ENCODE peak calls at places on chromosome 14, in five cellular contexts. J is mammary epithelial cell, Q is IMR-90, H is brain microvascular endothelial cell, L is cardiac muscle cell. U is an unnamed sample.
A peak's percentile ranks its signal among the peaks of the same experiment; 100 is the strongest.

GRCh38 chr14:62269204-62269603 is 507.0 kb downstream of the SNAPC1 start:
- DNase-seq in J (peak; percentile 66), H (no peak), Q (peak; percentile 25), L (peak; percentile 23), U (no peak)

GRCh38 chr14:26867171-26867757 is 269.4 kb upstream of the NOVA1 start:
- DNase-seq in J (no peak), Q (no peak), L (no peak), H (no peak), U (peak; percentile 51)

GRCh38 chr14:34180428-34180827 is 229.6 kb upstream of the EGLN3 start:
- DNase-seq in L (no peak), Q (no peak), J (no peak), H (no peak), U (no peak)

GRCh38 chr14:38837333-38838048 is 265.5 kb downstream of the SEC23A start:
- DNase-seq in J (no peak), H (no peak), Q (no peak), L (no peak), U (no peak)

GRCh38 chr14:78164226-78164853 is 5.8 kb upstream of the NRXN3 start:
- DNase-seq in J (no peak), L (no peak), H (no peak), Q (no peak), U (no peak)

GRCh38 chr14:56400426-56400825 is 179.2 kb upstream of the TMEM260 start:
- DNase-seq in L (peak; percentile 34), Q (no peak), H (no peak), J (no peak), U (no peak)

GRCh38 chr14:74500417-74501134 is 7.0 kb downstream of the ISCA2 start:
- DNase-seq in J (no peak), L (no peak), Q (no peak), H (no peak), U (no peak)

GRCh38 chr14:27077181-27077738 is 479.4 kb upstream of the NOVA1 start:
- DNase-seq in Q (no peak), H (no peak), L (no peak), J (no peak), U (no peak)

GRCh38 chr14:25110101-25110500 is 60.2 kb upstream of the STXBP6 start:
- DNase-seq in Q (no peak), J (no peak), L (no peak), H (no peak), U (no peak)

GRCh38 chr14:58272589-58273372 is 25.6 kb upstream of the ARID4A start:
- DNase-seq in J (no peak), Q (peak; percentile 53), H (peak; percentile 53), L (peak; percentile 44), U (no peak)

GRCh38 chr14:29908652-29909577 is 18.7 kb downstream of the PRKD1 start:
- DNase-seq in L (no peak), H (no peak), J (no peak), Q (no peak), U (no peak)

GRCh38 chr14:29243355-29243754 is 476.8 kb downstream of the FOXG1 start:
- DNase-seq in L (peak; percentile 92), H (no peak), Q (peak; percentile 4), J (no peak), U (peak; percentile 74)

GRCh38 chr14:65302571-65303184 is 109.9 kb upstream of the FUT8 start:
- DNase-seq in L (no peak), Q (no peak), H (no peak), J (no peak), U (no peak)

GRCh38 chr14:61183486-61183885 is 97.7 kb downstream of the TMEM30B start:
- DNase-seq in H (no peak), L (peak; percentile 44), Q (no peak), J (no peak), U (no peak)

GRCh38 chr14:70782361-70782760 is 27.0 kb downstream of the MAP3K9 start:
- DNase-seq in J (peak; percentile 100), H (peak; percentile 56), L (no peak), Q (peak; percentile 35), U (no peak)

GRCh38 chr14:59484611-59485174 is 376 bp downstream of the JKAMP start:
- DNase-seq in J (no peak), Q (peak; percentile 17), H (no peak), L (no peak), U (peak; percentile 55)

GRCh38 chr14:90750701-90751100 is 65.5 kb downstream of the TTC7B start:
- DNase-seq in J (no peak), L (no peak), Q (no peak), H (no peak), U (no peak)

GRCh38 chr14:92539875-92540274 is 26.3 kb downstream of the RIN3 start:
- DNase-seq in H (peak; percentile 14), L (peak; percentile 77), Q (peak; percentile 56), J (no peak), U (peak; percentile 71)

GRCh38 chr14:92542766-92543554 is 29.4 kb downstream of the RIN3 start:
- DNase-seq in L (no peak), Q (no peak), J (no peak), H (no peak), U (no peak)

GRCh38 chr14:92539419-92539818 is 25.8 kb downstream of the RIN3 start:
- DNase-seq in Q (peak; percentile 19), L (no peak), J (no peak), H (no peak), U (no peak)

GRCh38 chr14:92538412-92539017 is 24.9 kb downstream of the RIN3 start:
- DNase-seq in J (no peak), H (no peak), L (no peak), Q (no peak), U (no peak)

GRCh38 chr14:92540472-92541048 is 27.0 kb downstream of the RIN3 start:
- DNase-seq in H (peak; percentile 99), Q (peak; percentile 100), L (peak; percentile 100), J (peak; percentile 94), U (peak; percentile 98)
- H3K4me3 ChIP-seq in H (peak overlapping the region; percentile 5), Q (no peak overlapping the region), L (no peak overlapping the region), J (no peak overlapping the region), U (no peak overlapping the region)

DNA sequence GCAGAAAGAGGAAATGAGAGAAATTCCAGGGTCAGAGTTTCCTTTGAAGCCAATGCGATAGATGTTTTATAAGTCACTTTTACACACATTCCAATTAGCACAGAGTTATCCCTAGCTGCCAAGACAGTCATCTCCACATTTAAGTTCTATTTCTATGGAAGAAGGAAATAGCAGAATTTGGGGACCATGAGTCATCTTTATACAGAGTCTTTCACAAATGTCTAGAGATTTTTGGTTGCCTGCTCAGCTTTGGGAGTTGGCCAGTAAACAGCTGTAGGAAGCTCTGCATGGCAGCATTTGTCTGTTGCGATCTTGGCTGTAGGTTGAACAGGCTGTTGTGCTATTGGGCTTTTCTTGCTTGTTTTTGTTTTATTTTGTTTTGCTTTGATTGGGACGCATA is 884.3 kb downstream of the GALC start:
- DNase-seq in L (peak; percentile 38), Q (peak; percentile 84), H (no peak), J (peak; percentile 37), U (peak; percentile 23)
- TF ChIP-seq CTCF in L (no peak), Q (no peak), H (no peak), J (no peak), U (no peak)

GRCh38 chr14:103879570-103880333 is 32.4 kb upstream of the PPP1R13B start:
- DNase-seq in H (no peak), J (peak; percentile 36), Q (no peak), L (peak; percentile 60), U (no peak)
- H3K4me3 ChIP-seq in H (peak overlapping the region; percentile 9), J (peak overlapping the region; percentile 27), Q (no peak overlapping the region), L (no peak overlapping the region), U (no peak overlapping the region)

GRCh38 chr14:100072783-100073346 is 7.6 kb downstream of the EVL start:
- DNase-seq in J (peak; percentile 60), Q (no peak), L (no peak), H (no peak), U (no peak)
- TF ChIP-seq CTCF in J (peak; percentile 92), Q (no peak), L (no peak), H (peak; percentile 3), U (no peak)

DNA sequence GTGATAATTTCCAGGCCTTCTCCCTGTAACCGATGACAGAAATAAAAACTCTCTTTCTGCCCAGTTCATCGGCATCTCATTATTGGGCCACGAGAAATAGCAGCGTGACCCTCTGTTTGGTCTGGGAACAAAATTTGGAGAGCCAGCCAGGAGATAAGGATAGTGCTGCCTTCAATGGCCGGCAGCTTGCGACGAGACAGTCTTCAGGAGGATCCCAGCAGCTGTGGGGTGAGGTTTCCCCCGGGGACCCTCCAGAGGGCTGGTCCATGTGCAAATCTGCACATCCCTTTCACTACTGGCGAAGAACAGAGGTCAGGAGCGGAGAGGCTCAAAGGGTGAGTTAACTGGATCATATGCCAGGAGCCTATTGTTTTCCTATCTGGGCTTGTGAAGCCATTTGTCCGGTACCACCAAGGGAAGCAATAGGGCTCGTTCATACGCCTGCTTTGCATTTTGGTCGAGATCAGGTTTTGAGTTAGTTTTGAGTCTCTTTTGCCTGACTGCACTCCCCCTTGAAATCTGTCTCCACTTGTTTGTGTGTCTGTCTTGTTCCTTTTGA is 4.8 kb downstream of the SLC39A2 start:
- DNase-seq in J (no peak), H (no peak), Q (no peak), L (no peak), U (no peak)
- H3K4me3 ChIP-seq in J (no peak overlapping the region), H (no peak overlapping the region), Q (no peak overlapping the region), L (no peak overlapping the region), U (no peak overlapping the region)

GRCh38 chr14:45650754-45651153 is 397.8 kb upstream of the MIS18BP1 start:
- DNase-seq in L (no peak), Q (no peak), H (no peak), J (no peak), U (no peak)
- TF ChIP-seq CTCF in L (no peak), Q (peak; percentile 13), H (no peak), J (no peak), U (no peak)

U was measured in fibroblast of villous mesenchyme.